ENCODE peak calls at places on chromosomes 5 and 9, in nine cellular contexts. Y, T, H, Z, J, W, X, N and M are unnamed samples.

GRCh38 chr5:77842247-77842646 is 66.1 kb upstream of the TBCA start:
- DNase-seq in Y (no peak), T (no peak), H (no peak), Z (peak), J (no peak), W (no peak), X (no peak), N (no peak), M (no peak)

GRCh38 chr9:124358617-124359016 is 56.6 kb downstream of the PSMB7 start:
- DNase-seq in Y (no peak), T (no peak), H (no peak), Z (no peak), J (no peak), W (no peak), X (no peak), N (no peak), M (peak)

GRCh38 chr5:93184041-93184440 is 397.0 kb downstream of the NR2F1-AS1 start:
- DNase-seq in Y (no peak), T (no peak), H (no peak), Z (no peak), J (no peak), W (no peak), X (no peak), N (no peak), M (no peak)

GRCh38 chr5:90014420-90014819 is 395.1 kb downstream of the CETN3 start:
- DNase-seq in Y (no peak), T (no peak), H (no peak), Z (no peak), J (no peak), W (no peak), X (no peak), N (no peak), M (no peak)

GRCh38 chr5:37723147-37723961 is 116.5 kb downstream of the GDNF start:
- DNase-seq in Y (peak), T (no peak), H (no peak), Z (peak), J (no peak), W (no peak), X (no peak), N (no peak), M (no peak)

GRCh38 chr9:27473135-27473534 is 51.0 kb upstream of the IFNK start:
- DNase-seq in Y (no peak), T (no peak), H (no peak), Z (no peak), J (no peak), W (no peak), X (peak), N (no peak), M (no peak)

GRCh38 chr5:107472620-107473064 is 198.1 kb downstream of the EFNA5 start:
- DNase-seq in Y (peak), T (no peak), H (no peak), Z (no peak), J (no peak), W (no peak), X (no peak), N (no peak), M (no peak)

GRCh38 chr5:136174021-136174659 is 18.8 kb downstream of the SMIM32 start:
- DNase-seq in Y (peak), T (no peak), H (peak), Z (peak), J (no peak), W (no peak), X (no peak), N (no peak), M (peak)

GRCh38 chr9:93154293-93154903 is 20.3 kb upstream of the NINJ1 start:
- DNase-seq in Y (peak), T (no peak), H (peak), Z (peak), J (no peak), W (no peak), X (no peak), N (no peak), M (no peak)

GRCh38 chr9:81537964-81538363 is 151.4 kb downstream of the TLE1 start:
- DNase-seq in Y (no peak), T (no peak), H (no peak), Z (no peak), J (no peak), W (no peak), X (no peak), N (no peak), M (no peak)

GRCh38 chr5:125555591-125555990 is 809.2 kb upstream of the ZNF608 start:
- DNase-seq in Y (no peak), T (no peak), H (no peak), Z (no peak), J (no peak), W (no peak), X (no peak), N (no peak), M (no peak)

GRCh38 chr5:94901071-94901979 is 282.9 kb downstream of the SLF1 start:
- DNase-seq in Y (no peak), T (no peak), H (peak), Z (peak), J (no peak), W (no peak), X (peak), N (no peak), M (no peak)